ENCODE peak calls at places on chromosomes 2 and 18, in six cellular contexts. One of them, this sample, is unnamed.

GRCh38 chr2:14420851-14421250 is 211.7 kb upstream of the LRATD1 start:
- DNase-seq in HL-60: no peak
- DNase-seq in PC-9: no peak
- DNase-seq in stomach: no peak
- DNase-seq in K562: no peak
- DNase-seq in fibroblast of lung: peak
- DNase-seq in this sample: no peak

GRCh38 chr2:95346738-95347671 is 49.9 kb downstream of the KCNIP3 start:
- DNase-seq in stomach: peak
- DNase-seq in K562: peak
- DNase-seq in HL-60: no peak
- DNase-seq in fibroblast of lung: peak
- DNase-seq in PC-9: no peak
- DNase-seq in this sample: no peak

GRCh38 chr2:151337643-151338042 is 19.7 kb upstream of the TNFAIP6 start:
- DNase-seq in PC-9: no peak
- DNase-seq in fibroblast of lung: no peak
- DNase-seq in K562: no peak
- DNase-seq in stomach: no peak
- DNase-seq in HL-60: peak
- DNase-seq in this sample: peak

GRCh38 chr18:75489493-75490190 is 62.1 kb upstream of the SMIM21 start:
- DNase-seq in K562: no peak
- DNase-seq in fibroblast of lung: peak
- DNase-seq in HL-60: no peak
- DNase-seq in stomach: no peak
- DNase-seq in PC-9: no peak
- DNase-seq in this sample: peak

GRCh38 chr2:119250891-119251290 is 27.3 kb downstream of the STEAP3 start:
- DNase-seq in stomach: peak
- DNase-seq in HL-60: no peak
- DNase-seq in K562: no peak
- DNase-seq in fibroblast of lung: no peak
- DNase-seq in PC-9: no peak
- DNase-seq in this sample: no peak

GRCh38 chr2:69309336-69310048 is 77.5 kb downstream of the GFPT1 start:
- DNase-seq in K562: peak
- DNase-seq in fibroblast of lung: peak
- DNase-seq in stomach: no peak
- DNase-seq in PC-9: peak
- DNase-seq in HL-60: no peak
- DNase-seq in this sample: no peak

GRCh38 chr2:241673797-241674725 is 12.6 kb downstream of the DTYMK start:
- DNase-seq in stomach: no peak
- DNase-seq in HL-60: no peak
- DNase-seq in K562: peak
- DNase-seq in PC-9: no peak
- DNase-seq in fibroblast of lung: peak
- DNase-seq in this sample: no peak

GRCh38 chr18:52069201-52069600 is 270.8 kb upstream of the DCC start:
- DNase-seq in K562: no peak
- DNase-seq in HL-60: no peak
- DNase-seq in stomach: no peak
- DNase-seq in PC-9: no peak
- DNase-seq in fibroblast of lung: no peak
- DNase-seq in this sample: no peak

GRCh38 chr2:95530734-95531133 is 46.2 kb upstream of the TRIM43B start:
- DNase-seq in fibroblast of lung: peak
- DNase-seq in stomach: no peak
- DNase-seq in K562: no peak
- DNase-seq in PC-9: no peak
- DNase-seq in HL-60: no peak
- DNase-seq in this sample: peak

DNA sequence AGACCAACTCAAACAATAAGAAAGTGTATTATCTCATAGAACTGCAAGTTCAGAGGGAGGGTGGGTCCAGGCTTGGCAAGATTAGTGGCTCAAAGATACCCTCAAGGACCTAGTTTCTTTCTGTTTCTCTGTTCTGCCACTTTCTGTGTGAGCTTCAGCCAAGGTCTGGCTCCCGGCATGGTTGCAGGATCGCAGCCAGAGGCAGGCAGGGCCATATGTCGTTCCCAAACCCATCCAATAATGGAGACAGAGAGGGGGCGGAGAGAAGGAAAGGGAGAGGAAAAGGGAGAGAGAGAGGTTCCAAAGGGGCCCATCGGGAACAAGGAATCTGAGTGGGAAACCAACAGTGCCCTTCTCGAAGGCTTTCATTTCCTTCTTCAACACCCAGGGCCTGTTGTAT is 169.1 kb upstream of the NCK2 start:
- DNase-seq in PC-9: no peak
- DNase-seq in fibroblast of lung: no peak
- DNase-seq in HL-60: no peak
- DNase-seq in K562: no peak
- DNase-seq in stomach: no peak
- DNase-seq in this sample: no peak
- H3K4me3 ChIP-seq in PC-9: no peak
- H3K4me3 ChIP-seq in fibroblast of lung: no peak
- H3K4me3 ChIP-seq in HL-60: no peak
- H3K4me3 ChIP-seq in K562: no peak
- H3K4me3 ChIP-seq in stomach: peak
- H3K4me3 ChIP-seq in this sample: no peak

GRCh38 chr18:12254820-12255511 is 805 bp downstream of the CIDEA start:
- DNase-seq in HL-60: no peak
- DNase-seq in fibroblast of lung: no peak
- DNase-seq in PC-9: no peak
- DNase-seq in K562: no peak
- DNase-seq in stomach: no peak
- DNase-seq in this sample: no peak

GRCh38 chr18:12253027-12253426 is 1.1 kb upstream of the CIDEA start:
- DNase-seq in fibroblast of lung: no peak
- DNase-seq in HL-60: no peak
- DNase-seq in PC-9: no peak
- DNase-seq in stomach: no peak
- DNase-seq in K562: no peak
- DNase-seq in this sample: no peak

GRCh38 chr18:12253517-12254136 is 534 bp upstream of the CIDEA start:
- DNase-seq in PC-9: no peak
- DNase-seq in stomach: no peak
- DNase-seq in fibroblast of lung: no peak
- DNase-seq in HL-60: no peak
- DNase-seq in K562: no peak
- DNase-seq in this sample: no peak

GRCh38 chr18:12255626-12256026 is 1.5 kb downstream of the CIDEA start:
- DNase-seq in K562: no peak
- DNase-seq in fibroblast of lung: peak
- DNase-seq in stomach: no peak
- DNase-seq in HL-60: no peak
- DNase-seq in PC-9: peak
- DNase-seq in this sample: no peak

GRCh38 chr18:12254137-12254819 is at the start of gene CIDEA:
- DNase-seq in fibroblast of lung: peak
- DNase-seq in PC-9: no peak
- DNase-seq in K562: peak
- DNase-seq in stomach: no peak
- DNase-seq in HL-60: no peak
- DNase-seq in this sample: no peak
- TF ChIP-seq CTCF in fibroblast of lung: no peak
- TF ChIP-seq CTCF in PC-9: no peak
- TF ChIP-seq CTCF in K562: no peak
- TF ChIP-seq CTCF in stomach: no peak
- TF ChIP-seq CTCF in HL-60: no peak
- TF ChIP-seq CTCF in this sample: no peak

GRCh38 chr2:120575966-120576365 is 159.7 kb upstream of the GLI2 start:
- DNase-seq in PC-9: no peak
- DNase-seq in HL-60: no peak
- DNase-seq in stomach: no peak
- DNase-seq in fibroblast of lung: no peak
- DNase-seq in K562: no peak
- DNase-seq in this sample: no peak

GRCh38 chr2:120578576-120579352 is 156.9 kb upstream of the GLI2 start:
- DNase-seq in HL-60: no peak
- DNase-seq in stomach: no peak
- DNase-seq in PC-9: no peak
- DNase-seq in K562: no peak
- DNase-seq in fibroblast of lung: no peak
- DNase-seq in this sample: no peak

GRCh38 chr2:120574620-120575019 is 161.0 kb upstream of the GLI2 start:
- DNase-seq in PC-9: no peak
- DNase-seq in K562: no peak
- DNase-seq in stomach: no peak
- DNase-seq in HL-60: no peak
- DNase-seq in fibroblast of lung: no peak
- DNase-seq in this sample: no peak

GRCh38 chr2:120577896-120578295 is 157.8 kb upstream of the GLI2 start:
- DNase-seq in HL-60: no peak
- DNase-seq in stomach: no peak
- DNase-seq in fibroblast of lung: no peak
- DNase-seq in K562: no peak
- DNase-seq in PC-9: no peak
- DNase-seq in this sample: no peak

DNA sequence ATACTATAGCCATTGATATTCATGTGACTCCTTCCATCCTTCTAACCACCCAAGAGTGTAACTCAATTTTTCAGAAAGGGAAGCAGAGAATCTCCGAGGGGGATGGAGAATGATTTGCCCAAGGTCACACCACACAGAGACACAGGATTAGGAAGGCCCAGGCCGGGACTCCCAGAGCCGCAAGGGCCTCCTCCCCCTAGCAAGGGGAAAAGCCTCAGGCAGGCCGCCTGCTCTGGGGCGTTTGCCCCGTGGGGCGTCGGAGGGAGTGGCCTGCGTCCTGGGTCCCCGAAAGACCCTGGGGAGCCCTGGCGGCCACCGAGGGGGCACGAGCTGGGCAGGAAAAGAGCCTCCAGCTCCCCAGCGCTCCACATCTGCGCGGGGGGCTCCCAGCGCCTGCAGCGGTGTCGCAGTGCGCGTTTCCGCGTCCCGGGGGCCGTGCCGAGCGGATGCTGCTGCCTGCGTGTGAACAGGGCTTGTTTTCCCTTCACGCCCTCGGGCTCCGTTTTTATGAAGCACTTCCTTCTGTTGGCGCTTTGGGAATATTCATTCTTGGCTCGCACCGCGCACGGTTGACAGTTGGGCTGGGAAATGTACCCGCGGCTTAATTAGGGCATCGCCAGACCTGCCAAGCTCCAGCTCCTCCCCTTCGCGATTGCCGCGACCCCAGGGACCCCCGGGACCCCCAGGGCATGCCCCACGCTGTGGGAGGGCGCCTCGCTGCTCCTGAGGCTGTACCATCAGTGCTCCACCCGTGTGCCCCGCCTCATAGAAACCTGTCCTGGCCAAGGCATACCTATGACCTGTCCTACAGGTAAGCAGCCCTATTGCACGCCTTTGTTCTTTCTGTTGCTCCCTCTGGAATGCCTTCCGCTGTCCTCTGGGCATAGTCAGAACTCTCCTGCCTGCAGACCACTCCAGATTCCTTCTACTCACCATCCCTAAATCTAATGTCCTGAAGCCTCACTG is 158.9 kb upstream of the GLI2 start:
- DNase-seq in K562: no peak
- DNase-seq in PC-9: peak
- DNase-seq in HL-60: no peak
- DNase-seq in stomach: peak
- DNase-seq in fibroblast of lung: peak
- DNase-seq in this sample: peak
- H3K4me3 ChIP-seq in K562: no peak
- H3K4me3 ChIP-seq in PC-9: peak
- H3K4me3 ChIP-seq in HL-60: no peak
- H3K4me3 ChIP-seq in stomach: peak
- H3K4me3 ChIP-seq in fibroblast of lung: no peak
- H3K4me3 ChIP-seq in this sample: peak

DNA sequence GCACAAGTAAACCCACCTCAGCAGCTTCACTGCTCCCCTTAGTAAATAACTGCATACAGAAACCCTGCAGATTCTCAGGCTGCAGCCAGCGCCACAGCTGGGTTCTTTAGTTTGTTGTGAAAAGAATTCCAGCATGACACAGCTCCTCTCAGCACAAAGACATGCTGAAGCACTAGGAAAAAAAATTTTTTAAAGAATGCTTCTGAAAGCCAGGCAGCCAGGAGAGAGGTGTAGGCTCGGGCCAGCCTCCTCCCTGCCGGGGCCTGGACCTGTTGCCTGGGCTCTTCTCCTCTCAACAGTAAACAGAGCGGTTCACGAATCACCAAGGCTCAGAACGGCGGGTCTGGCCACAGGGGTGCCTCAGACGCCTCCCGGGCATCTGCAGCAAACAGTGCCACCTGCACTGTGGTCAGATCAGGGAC is 95.7 kb upstream of the POU3F3 start:
- DNase-seq in PC-9: no peak
- DNase-seq in fibroblast of lung: peak
- DNase-seq in stomach: no peak
- DNase-seq in K562: no peak
- DNase-seq in HL-60: no peak
- DNase-seq in this sample: no peak
- TF ChIP-seq CTCF in PC-9: no peak
- TF ChIP-seq CTCF in fibroblast of lung: no peak
- TF ChIP-seq CTCF in stomach: no peak
- TF ChIP-seq CTCF in K562: no peak
- TF ChIP-seq CTCF in HL-60: no peak
- TF ChIP-seq CTCF in this sample: no peak

GRCh38 chr2:204298426-204298825 is 246.8 kb upstream of the PARD3B start:
- DNase-seq in K562: no peak
- DNase-seq in HL-60: no peak
- DNase-seq in stomach: no peak
- DNase-seq in fibroblast of lung: no peak
- DNase-seq in PC-9: no peak
- DNase-seq in this sample: no peak

GRCh38 chr2:204299766-204300165 is 245.5 kb upstream of the PARD3B start:
- DNase-seq in stomach: no peak
- DNase-seq in K562: no peak
- DNase-seq in fibroblast of lung: no peak
- DNase-seq in HL-60: no peak
- DNase-seq in PC-9: no peak
- DNase-seq in this sample: no peak

GRCh38 chr2:204292439-204292838 is 252.8 kb upstream of the PARD3B start:
- DNase-seq in HL-60: no peak
- DNase-seq in fibroblast of lung: no peak
- DNase-seq in K562: no peak
- DNase-seq in PC-9: no peak
- DNase-seq in stomach: no peak
- DNase-seq in this sample: no peak

GRCh38 chr2:204289066-204289465 is 256.2 kb upstream of the PARD3B start:
- DNase-seq in fibroblast of lung: no peak
- DNase-seq in HL-60: no peak
- DNase-seq in K562: no peak
- DNase-seq in stomach: no peak
- DNase-seq in PC-9: no peak
- DNase-seq in this sample: no peak

GRCh38 chr2:204293884-204294535 is 251.3 kb upstream of the PARD3B start:
- DNase-seq in HL-60: no peak
- DNase-seq in K562: no peak
- DNase-seq in fibroblast of lung: no peak
- DNase-seq in stomach: no peak
- DNase-seq in PC-9: no peak
- DNase-seq in this sample: no peak
- H3K4me3 ChIP-seq in HL-60: no peak
- H3K4me3 ChIP-seq in K562: no peak
- H3K4me3 ChIP-seq in fibroblast of lung: no peak
- H3K4me3 ChIP-seq in stomach: no peak
- H3K4me3 ChIP-seq in PC-9: no peak
- H3K4me3 ChIP-seq in this sample: no peak

GRCh38 chr2:144331652-144332355 is 188.1 kb downstream of the ZEB2 start:
- DNase-seq in HL-60: peak
- DNase-seq in fibroblast of lung: peak
- DNase-seq in stomach: no peak
- DNase-seq in K562: peak
- DNase-seq in PC-9: no peak
- DNase-seq in this sample: no peak
- TF ChIP-seq CTCF in HL-60: no peak
- TF ChIP-seq CTCF in fibroblast of lung: peak
- TF ChIP-seq CTCF in stomach: no peak
- TF ChIP-seq CTCF in K562: peak
- TF ChIP-seq CTCF in PC-9: no peak
- TF ChIP-seq CTCF in this sample: peak

This sample was measured in AG09309.